ENCODE peak calls at places on chromosomes 16 and 17, in eight cellular contexts. P is iPS-NIHi11, G is kidney glomerular epithelial cell, W is anterior cingulate cortex, A is AG09309, H is NCI-H345, Y is NCI-H1105 treated with DMSO at 0.1 percent for 48 hours, U is coronary artery. L is an unnamed sample.

GRCh38 chr17:49997773-49998703 is 3.0 kb upstream of the DLX3 start:
- DNase-seq in H (peak), P (peak), G (peak), A (peak), W (peak), U (no peak), Y (peak), L (peak)

GRCh38 chr17:75877752-75878173 is 618 bp downstream of the TRIM47 start:
- DNase-seq in U (no peak), A (no peak), W (peak), G (peak), H (peak), P (peak), Y (peak), L (no peak)

GRCh38 chr17:79933863-79934652 is 94.8 kb upstream of the CBX4 start:
- DNase-seq in P (no peak), A (no peak), Y (no peak), G (no peak), H (peak), W (peak), U (no peak), L (no peak)

GRCh38 chr17:44940321-44940720 is 7.3 kb downstream of the KIF18B start:
- DNase-seq in G (peak), P (no peak), Y (no peak), H (no peak), W (no peak), A (no peak), U (no peak), L (peak)

GRCh38 chr17:16371742-16372141 is 9.1 kb upstream of the UBB start:
- DNase-seq in U (no peak), G (no peak), A (no peak), W (no peak), Y (no peak), H (no peak), P (no peak), L (no peak)

GRCh38 chr17:73435412-73435811 is 123.6 kb upstream of the CDC42EP4 start:
- DNase-seq in G (no peak), U (no peak), P (no peak), W (no peak), A (no peak), Y (no peak), H (no peak), L (no peak)

GRCh38 chr16:11235703-11235991 is 20.4 kb downstream of the SOCS1 start:
- DNase-seq in A (no peak), U (no peak), G (no peak), W (no peak), P (no peak), Y (no peak), H (no peak), L (no peak)

GRCh38 chr17:60163108-60163784 is 13.5 kb downstream of the CA4 start:
- DNase-seq in P (no peak), G (no peak), Y (no peak), A (no peak), W (no peak), U (peak), H (no peak), L (no peak)

GRCh38 chr16:19844945-19845641 is 39.6 kb downstream of the GPRC5B start:
- DNase-seq in H (no peak), U (no peak), G (peak), W (no peak), Y (no peak), A (peak), P (no peak), L (peak)

GRCh38 chr16:4372578-4373355 is 1.1 kb downstream of the VASN start:
- DNase-seq in W (no peak), Y (peak), G (peak), P (no peak), A (no peak), U (no peak), H (peak), L (no peak)

GRCh38 chr17:82204831-82205719 is 7.6 kb downstream of the CCDC57 start:
- DNase-seq in G (peak), P (no peak), A (no peak), U (no peak), W (no peak), H (peak), Y (no peak), L (no peak)

GRCh38 chr17:1773755-1774181 is 11.9 kb downstream of the SERPINF1 start:
- DNase-seq in P (no peak), U (no peak), W (no peak), Y (no peak), G (no peak), A (no peak), H (no peak), L (no peak)

GRCh38 chr16:57202095-57202886 is 16.2 kb downstream of the RSPRY1 start:
- DNase-seq in A (no peak), W (no peak), U (no peak), G (no peak), H (no peak), Y (no peak), P (no peak), L (no peak)

GRCh38 chr17:80750263-80750662 is 205.6 kb downstream of the RPTOR start:
- DNase-seq in W (no peak), Y (no peak), A (no peak), G (no peak), U (no peak), P (peak), H (no peak), L (no peak)

GRCh38 chr17:13599808-13600398 is 1.8 kb downstream of the HS3ST3A1 start:
- DNase-seq in U (no peak), G (no peak), H (no peak), P (no peak), W (no peak), A (no peak), Y (no peak), L (no peak)

GRCh38 chr16:5905935-5906334 is 808.3 kb upstream of the EEF2KMT start:
- DNase-seq in G (peak), P (no peak), Y (no peak), U (no peak), H (no peak), A (no peak), W (no peak), L (no peak)

GRCh38 chr17:13421581-13421980 is 180.1 kb downstream of the HS3ST3A1 start:
- DNase-seq in G (no peak), H (no peak), P (no peak), U (no peak), Y (no peak), W (no peak), A (no peak), L (no peak)

GRCh38 chr16:81697886-81698635 is 81.0 kb upstream of the PLCG2 start:
- DNase-seq in U (no peak), P (no peak), A (no peak), H (no peak), Y (no peak), G (no peak), W (peak), L (no peak)

GRCh38 chr17:32099686-32100085 is 42.6 kb upstream of the RHOT1 start:
- DNase-seq in G (no peak), A (no peak), Y (no peak), H (no peak), U (no peak), W (no peak), P (no peak), L (no peak)

GRCh38 chr16:79847569-79847968 is 247.0 kb upstream of the MAF start:
- DNase-seq in U (no peak), A (no peak), W (no peak), H (no peak), G (no peak), P (no peak), Y (no peak), L (no peak)

GRCh38 chr16:48607056-48607825 is 2.7 kb downstream of the N4BP1 start:
- DNase-seq in P (no peak), H (no peak), Y (no peak), W (no peak), G (peak), U (no peak), A (peak), L (no peak)

GRCh38 chr16:11112723-11113348 is 143.2 kb downstream of the SOCS1 start:
- DNase-seq in W (no peak), U (no peak), G (no peak), P (no peak), Y (peak), H (peak), A (no peak), L (no peak)

GRCh38 chr16:86732621-86733297 is 154.4 kb downstream of the FOXL1 start:
- DNase-seq in Y (no peak), P (peak), G (no peak), U (no peak), H (no peak), W (no peak), A (no peak), L (peak)

GRCh38 chr16:89720520-89720858 is 209 bp downstream of the VPS9D1 start:
- DNase-seq in U (no peak), P (peak), W (no peak), H (peak), G (no peak), Y (no peak), A (no peak), L (no peak)

GRCh38 chr16:86669937-86670772 is 91.8 kb downstream of the FOXL1 start:
- DNase-seq in U (peak), W (no peak), G (no peak), Y (no peak), H (no peak), P (no peak), A (no peak), L (no peak)

GRCh38 chr16:85089485-85089884 is 22.8 kb downstream of the CIBAR2 start:
- DNase-seq in W (no peak), U (no peak), G (no peak), A (no peak), P (no peak), Y (no peak), H (no peak), L (no peak)

GRCh38 chr16:70750893-70751467 is 50.0 kb downstream of the VAC14 start:
- DNase-seq in W (no peak), P (no peak), Y (no peak), A (no peak), U (peak), H (no peak), G (peak), L (peak)

GRCh38 chr17:2955931-2956582 is 107.3 kb downstream of the OR1D5 start:
- DNase-seq in G (no peak), U (no peak), H (no peak), W (no peak), Y (no peak), P (no peak), A (no peak), L (no peak)

GRCh38 chr17:65851965-65852736 is 290.7 kb upstream of the AXIN2 start:
- DNase-seq in H (no peak), Y (no peak), P (no peak), G (no peak), W (no peak), U (no peak), A (no peak), L (no peak)

GRCh38 chr16:4922721-4923342 is 14.1 kb downstream of the PPL start:
- DNase-seq in Y (no peak), G (no peak), W (no peak), P (no peak), A (no peak), U (no peak), H (no peak), L (no peak)

GRCh38 chr17:4365628-4366311 is 705 bp downstream of the UBE2G1 start:
- DNase-seq in U (no peak), P (peak), W (no peak), G (no peak), H (no peak), Y (peak), A (no peak), L (no peak)

GRCh38 chr16:66840883-66841282 is 3.3 kb upstream of the CA7 start:
- DNase-seq in A (no peak), W (no peak), P (no peak), H (no peak), U (no peak), Y (no peak), G (no peak), L (no peak)

GRCh38 chr17:42289863-42290165 is 1.5 kb downstream of the STAT5A start:
- DNase-seq in U (no peak), H (no peak), G (no peak), W (no peak), Y (no peak), A (no peak), P (no peak), L (no peak)

L was measured in astrocyte of the cerebellum.